ENCODE peak calls at places on chromosomes 5 and 9, in six cellular contexts. P, R, S, F, H and U are unnamed samples.

GRCh38 chr9:114238919-114239879 is 83.7 kb upstream of the ORM1 start:
- DNase-seq in P (no peak), R (peak), S (peak), F (peak), H (no peak), U (no peak)

GRCh38 chr9:82057805-82058204 is 69.2 kb downstream of the SPATA31D1 start:
- DNase-seq in P (no peak), R (no peak), S (no peak), F (no peak), H (peak), U (no peak)

GRCh38 chr9:120289091-120289490 is 290.9 kb downstream of the CDK5RAP2 start:
- DNase-seq in P (no peak), R (no peak), S (no peak), F (no peak), H (no peak), U (no peak)

GRCh38 chr5:97135868-97136267 is 6.5 kb downstream of the LIX1 start:
- DNase-seq in P (no peak), R (no peak), S (no peak), F (no peak), H (no peak), U (no peak)

GRCh38 chr5:154138701-154139100 is 51.8 kb upstream of the GALNT10 start:
- DNase-seq in P (no peak), R (peak), S (peak), F (no peak), H (no peak), U (no peak)

GRCh38 chr5:5179597-5179996 is 39.5 kb downstream of the ADAMTS16 start:
- DNase-seq in P (no peak), R (no peak), S (no peak), F (peak), H (no peak), U (no peak)

GRCh38 chr5:17248999-17249634 is 31.7 kb downstream of the BASP1 start:
- DNase-seq in P (no peak), R (no peak), S (peak), F (no peak), H (no peak), U (no peak)

GRCh38 chr9:116208417-116209232 is 55.0 kb downstream of the PAPPA start:
- DNase-seq in P (no peak), R (no peak), S (no peak), F (no peak), H (no peak), U (no peak)

GRCh38 chr5:1867114-1867814 is 15.5 kb downstream of the IRX4 start:
- DNase-seq in P (no peak), R (no peak), S (no peak), F (no peak), H (no peak), U (no peak)

GRCh38 chr9:35923927-35924763 is 14.9 kb downstream of the SPAAR start:
- DNase-seq in P (no peak), R (peak), S (peak), F (no peak), H (no peak), U (peak)

GRCh38 chr9:71608021-71608420 is 160.3 kb downstream of the CEMIP2 start:
- DNase-seq in P (no peak), R (no peak), S (no peak), F (no peak), H (no peak), U (no peak)

GRCh38 chr5:154309805-154310204 is 119.3 kb downstream of the GALNT10 start:
- DNase-seq in P (no peak), R (no peak), S (peak), F (no peak), H (no peak), U (no peak)

GRCh38 chr9:75591972-75592371 is 298.5 kb upstream of the PCSK5 start:
- DNase-seq in P (no peak), R (no peak), S (no peak), F (no peak), H (no peak), U (no peak)

GRCh38 chr5:72556351-72557146 is 49.3 kb upstream of the ZNF366 start:
- DNase-seq in P (peak), R (peak), S (peak), F (peak), H (peak), U (no peak)

GRCh38 chr9:68685770-68686169 is 19.3 kb upstream of the PIP5K1B start:
- DNase-seq in P (no peak), R (no peak), S (no peak), F (peak), H (peak), U (peak)
- TF ChIP-seq CTCF in P (peak), R (no peak), S (no peak), F (peak), H (peak), U (peak)

GRCh38 chr9:77743381-77743780 is 95.3 kb upstream of the GNA14 start:
- DNase-seq in P (no peak), R (no peak), S (peak), F (no peak), H (no peak), U (no peak)
- TF ChIP-seq CTCF in P (no peak), R (no peak), S (no peak), F (no peak), H (no peak), U (no peak)

DNA sequence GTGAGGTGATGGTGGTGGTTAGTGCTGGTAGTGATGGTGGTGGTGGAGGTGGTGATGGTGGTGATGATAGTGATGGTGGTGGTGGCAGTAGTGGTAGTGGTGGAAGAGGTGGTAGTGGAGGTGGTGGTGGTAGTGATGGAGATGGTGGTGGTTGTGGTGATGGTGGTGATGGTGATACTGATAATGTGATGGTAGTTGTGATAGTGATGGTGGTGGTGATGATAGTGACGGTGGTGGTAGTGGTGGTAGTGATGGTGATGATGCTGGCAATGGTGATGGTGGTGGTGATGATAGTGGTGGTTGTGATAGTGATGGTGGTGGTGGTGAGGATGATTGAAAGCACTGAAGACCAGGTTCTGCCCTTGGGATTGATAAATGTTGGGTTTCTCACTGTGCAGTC is 85.2 kb upstream of the SLC1A3 start:
- DNase-seq in P (no peak), R (no peak), S (no peak), F (no peak), H (no peak), U (no peak)
- TF ChIP-seq CTCF in P (no peak), R (no peak), S (no peak), F (no peak), H (no peak), U (no peak)

DNA sequence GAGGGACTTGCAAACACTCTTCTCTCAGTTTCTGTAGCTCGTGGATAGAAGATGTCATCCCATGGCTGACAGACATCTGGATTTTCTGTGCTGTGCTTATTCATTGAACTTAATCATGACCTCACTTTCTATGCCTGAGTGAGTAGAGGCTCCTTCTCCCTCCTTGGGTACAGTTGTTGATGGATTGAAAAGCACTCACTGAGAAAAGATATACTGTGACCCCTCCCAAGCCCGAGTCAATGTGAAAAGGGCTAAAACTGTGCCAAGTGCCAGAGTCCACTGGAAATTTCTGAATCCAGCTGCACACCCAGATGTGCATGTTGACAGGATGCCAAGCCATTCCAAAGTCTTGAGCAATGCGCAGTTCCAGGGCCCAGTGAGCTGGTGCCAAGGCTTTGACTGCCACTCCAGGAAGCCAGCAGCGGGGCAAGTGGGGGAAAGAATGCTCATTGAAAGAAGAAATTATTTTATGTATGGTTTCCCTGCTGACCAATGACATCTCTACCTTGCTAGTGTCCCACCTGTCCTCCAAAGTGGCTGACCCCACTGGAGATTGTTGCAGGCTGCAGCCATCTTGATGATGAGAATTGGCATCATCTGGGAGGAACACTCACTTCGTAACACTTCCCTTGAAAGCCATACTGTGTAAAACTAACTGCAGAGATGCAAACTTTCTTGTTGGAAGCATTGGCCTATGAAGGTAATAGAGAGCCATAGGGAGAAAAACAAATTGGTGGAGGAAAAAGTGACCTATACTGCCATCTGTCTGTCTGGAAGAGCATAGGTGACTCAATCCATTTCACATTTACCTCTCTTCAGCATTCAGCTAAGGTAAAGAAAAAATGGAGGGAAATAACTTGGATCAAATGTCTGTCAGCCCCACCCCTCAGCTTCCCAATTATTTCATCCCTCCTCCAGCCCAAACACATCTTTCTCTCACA is 473.2 kb downstream of the NTRK2 start:
- DNase-seq in P (no peak), R (peak), S (no peak), F (no peak), H (no peak), U (peak)
- TF ChIP-seq CTCF in P (no peak), R (peak), S (peak), F (no peak), H (peak), U (peak)

DNA sequence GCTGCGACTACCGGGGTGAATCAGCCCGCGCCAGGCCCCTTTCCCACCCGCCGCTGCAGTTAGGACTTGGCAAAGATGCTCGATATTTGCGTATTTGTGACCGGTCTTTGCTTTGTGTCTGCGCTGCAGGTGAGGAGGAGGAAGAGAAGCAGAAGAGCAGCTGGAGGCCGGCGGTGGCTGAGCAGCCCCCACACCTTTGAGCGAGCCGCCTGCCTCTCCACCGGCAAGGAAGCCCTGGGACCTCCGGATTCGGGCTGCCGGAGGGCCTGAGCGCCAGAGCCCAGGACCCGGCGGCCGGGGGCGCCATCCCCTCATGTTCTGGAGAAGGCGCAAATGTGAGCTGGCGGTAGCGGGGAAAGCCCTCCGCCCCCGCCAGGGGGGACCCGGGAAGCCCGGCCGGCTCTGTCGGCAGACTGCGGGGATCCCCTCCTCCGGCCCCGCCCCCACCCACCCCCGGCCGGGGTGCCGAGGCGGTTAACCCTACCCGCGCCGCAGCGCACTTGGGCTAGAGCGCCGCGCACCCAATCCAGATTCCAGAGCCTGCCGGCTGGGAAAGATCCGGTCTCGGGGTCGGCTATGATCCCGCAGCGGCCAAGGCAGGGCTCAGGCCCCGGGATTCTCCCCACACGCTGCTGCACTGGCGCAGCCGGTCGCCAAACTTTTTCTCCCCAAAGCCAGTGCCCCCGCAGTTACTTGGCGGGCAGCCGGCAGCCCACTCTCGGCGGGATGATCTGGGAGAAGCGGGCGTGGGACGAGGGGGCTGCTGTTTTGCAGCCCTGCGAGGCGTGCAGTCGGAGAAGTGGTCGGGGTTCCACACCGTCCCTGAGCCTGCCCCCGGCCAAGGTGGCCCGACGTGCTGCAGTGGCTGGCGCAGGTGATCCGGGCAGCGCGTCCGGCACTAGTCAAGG is 800 bp upstream of the KCNN2 start:
- DNase-seq in P (peak), R (peak), S (no peak), F (peak), H (peak), U (no peak)
- TF ChIP-seq CTCF in P (no peak), R (peak), S (no peak), F (no peak), H (no peak), U (no peak)